ENCODE peak calls at places on chromosomes 11 and 22, in six cellular contexts. U, L, J, D, C and G are unnamed samples.
A peak's percentile ranks its signal among the peaks of the same experiment; 100 is the strongest.

GRCh38 chr11:59668188-59668949 is 468 bp downstream of the PATL1 start:
- DNase-seq in C (peak; percentile 20), U (peak; percentile 33), L (peak; percentile 73), D (peak; percentile 54), J (peak; percentile 78), G (peak; percentile 47)

GRCh38 chr22:32693102-32693501 is 108.4 kb upstream of the TIMP3 start:
- DNase-seq in C (peak; percentile 34), U (no peak), D (no peak), J (no peak), L (no peak), G (no peak)

GRCh38 chr11:75802022-75802912 is 12.7 kb upstream of the UVRAG start:
- DNase-seq in U (no peak), C (no peak), J (no peak), D (no peak), L (no peak), G (no peak)

GRCh38 chr11:12103411-12104225 is 6.8 kb upstream of the MICAL2 start:
- DNase-seq in J (no peak), D (no peak), U (no peak), L (no peak), C (no peak), G (no peak)

GRCh38 chr11:97332271-97332670 is 942.5 kb downstream of the JRKL start:
- DNase-seq in C (no peak), U (peak; percentile 38), L (no peak), J (no peak), D (no peak), G (no peak)

GRCh38 chr11:121741954-121742361 is 289.2 kb upstream of the SORL1-AS1 start:
- DNase-seq in L (no peak), J (no peak), D (no peak), C (peak; percentile 57), U (no peak), G (peak; percentile 39)

GRCh38 chr11:34603129-34604001 is 17.5 kb upstream of the EHF start:
- DNase-seq in C (no peak), D (no peak), J (no peak), L (no peak), U (no peak), G (no peak)

GRCh38 chr11:124577664-124578427 is 8.0 kb downstream of the OR8A1 start:
- DNase-seq in D (no peak), L (no peak), C (no peak), U (no peak), J (no peak), G (no peak)

GRCh38 chr22:20166703-20167102 is 15.8 kb upstream of the CCDC188 start:
- DNase-seq in C (no peak), L (no peak), D (no peak), U (no peak), J (no peak), G (no peak)

GRCh38 chr11:8060801-8061554 is 20.0 kb upstream of the TUB start:
- DNase-seq in J (no peak), L (no peak), C (peak; percentile 88), U (no peak), D (no peak), G (no peak)

GRCh38 chr22:37181681-37182080 is 6.4 kb downstream of the C1QTNF6 start:
- DNase-seq in J (no peak), C (no peak), D (no peak), L (no peak), U (no peak), G (no peak)

GRCh38 chr11:132803436-132803835 is 728.9 kb downstream of the OPCML start:
- DNase-seq in U (no peak), D (no peak), L (no peak), J (no peak), C (peak; percentile 35), G (no peak)

GRCh38 chr22:42770448-42770726 is 49.7 kb upstream of the A4GALT start:
- DNase-seq in C (no peak), J (no peak), L (no peak), D (no peak), U (no peak), G (no peak)

GRCh38 chr11:116694815-116695590 is 77.8 kb downstream of the BUD13 start:
- DNase-seq in D (no peak), L (no peak), J (no peak), U (no peak), C (no peak), G (no peak)

GRCh38 chr22:21832291-21833290 is 34.9 kb downstream of the MAPK1 start:
- DNase-seq in J (no peak), C (no peak), L (no peak), U (no peak), D (no peak), G (no peak)

GRCh38 chr11:107370390-107370789 is 87.2 kb downstream of the CWF19L2 start:
- DNase-seq in D (no peak), C (peak; percentile 45), J (no peak), L (no peak), U (no peak), G (no peak)

GRCh38 chr22:25076281-25076680 is 123.4 kb upstream of the CRYBB3 start:
- DNase-seq in J (peak; percentile 82), D (no peak), L (no peak), U (no peak), C (no peak), G (no peak)

GRCh38 chr11:8062781-8063257 is 18.2 kb upstream of the TUB start:
- DNase-seq in L (no peak), J (no peak), U (no peak), D (no peak), C (no peak), G (no peak)

GRCh38 chr22:36339171-36340065 is 48.3 kb downstream of the MYH9 start:
- DNase-seq in C (peak; percentile 86), L (no peak), D (no peak), J (peak; percentile 47), U (no peak), G (no peak)

GRCh38 chr22:32416556-32417085 is 4.6 kb upstream of the RTCB start:
- DNase-seq in L (no peak), D (no peak), C (no peak), U (no peak), J (no peak), G (no peak)

GRCh38 chr11:16365456-16366355 is 9.4 kb upstream of the SOX6 start:
- DNase-seq in D (no peak), J (no peak), C (no peak), L (no peak), U (peak; percentile 89), G (peak; percentile 87)

GRCh38 chr22:49183826-49184216 is 643.9 kb downstream of the BRD1 start:
- DNase-seq in D (no peak), J (no peak), L (no peak), C (no peak), U (no peak), G (no peak)

GRCh38 chr22:43435851-43436535 is 24.2 kb downstream of the MPPED1 start:
- DNase-seq in J (no peak), C (no peak), U (no peak), L (no peak), D (no peak), G (no peak)

GRCh38 chr11:65903068-65903481 is 2.9 kb upstream of the FOSL1 start:
- DNase-seq in U (no peak), L (peak; percentile 99), J (no peak), C (peak; percentile 86), D (no peak), G (peak; percentile 48)

GRCh38 chr11:44536779-44537516 is 28.5 kb upstream of the CD82 start:
- DNase-seq in C (no peak), J (no peak), D (no peak), L (no peak), U (no peak), G (no peak)

GRCh38 chr22:27617214-27617881 is 184.2 kb downstream of the MN1 start:
- DNase-seq in L (no peak), D (no peak), C (no peak), J (no peak), U (no peak), G (no peak)

GRCh38 chr22:40857309-40857851 is 432 bp downstream of the XPNPEP3 start:
- DNase-seq in L (no peak), C (no peak), J (no peak), D (no peak), U (no peak), G (no peak)

GRCh38 chr11:7967097-7967496 is 1.9 kb upstream of the NLRP10 start:
- DNase-seq in C (peak; percentile 69), D (no peak), U (no peak), J (no peak), L (no peak), G (no peak)

GRCh38 chr22:32606181-32606580 is 131.6 kb downstream of the FBXO7 start:
- DNase-seq in D (no peak), C (no peak), J (peak; percentile 6), U (no peak), L (no peak), G (no peak)

GRCh38 chr22:28139993-28140392 is 220.9 kb upstream of the PITPNB start:
- DNase-seq in J (no peak), U (no peak), D (no peak), L (peak; percentile 51), C (peak; percentile 96), G (no peak)

GRCh38 chr22:35215993-35216392 is 41.3 kb upstream of the HMGXB4 start:
- DNase-seq in L (no peak), C (no peak), D (no peak), J (no peak), U (no peak), G (no peak)

GRCh38 chr22:41445171-41446056 is 1.2 kb downstream of the TOB2 start:
- DNase-seq in U (peak; percentile 10), L (no peak), C (no peak), J (peak; percentile 47), D (peak; percentile 14), G (no peak)

GRCh38 chr11:15886866-15887265 is 469.5 kb downstream of the SOX6 start:
- DNase-seq in D (no peak), J (no peak), U (no peak), L (no peak), C (peak; percentile 73), G (no peak)

GRCh38 chr11:95827661-95828060 is 37.4 kb downstream of the CEP57 start:
- DNase-seq in J (no peak), U (no peak), L (no peak), D (no peak), C (no peak), G (no peak)

GRCh38 chr11:124170801-124171586 is 12.2 kb upstream of the OR10D3 start:
- DNase-seq in U (no peak), C (no peak), L (no peak), D (no peak), J (no peak), G (no peak)

GRCh38 chr11:5363712-5364111 is 12.4 kb downstream of the OR51B6 start:
- DNase-seq in J (no peak), U (no peak), C (no peak), D (no peak), L (no peak), G (no peak)

GRCh38 chr11:39374963-39375698 is 2084.3 kb downstream of the LRRC4C start:
- DNase-seq in L (no peak), D (no peak), C (no peak), U (peak; percentile 17), J (no peak), G (peak; percentile 58)